ENCODE peak calls at places on chromosome 4, in eight cellular contexts. Q is A549; R is effector memory CD8-positive, alpha-beta T cell; C is activated naive CD4-positive, alpha-beta T cell treated with anti-CD3 and anti-CD28 coated beads, Interleukin-2, amount 10 ng/mL, durations not matched to agents 7 days and 5 days; M is iris pigment epithelial cell; X is nephron progenitor cell; F is HCT116; S is cardiac muscle cell. W is an unnamed sample.

GRCh38 chr4:2105559-2105958 is 46.4 kb downstream of the NAT8L start:
- DNase-seq in R (no peak), X (no peak), S (peak; percentile 10), M (peak; percentile 22), Q (no peak), F (no peak), C (no peak), W (no peak)

GRCh38 chr4:145132521-145133098 is 34.5 kb downstream of the ABCE1 start:
- DNase-seq in F (no peak), R (no peak), Q (no peak), M (peak; percentile 42), S (peak; percentile 39), X (no peak), C (no peak), W (no peak)

GRCh38 chr4:3747582-3747906 is 18.6 kb upstream of the ADRA2C start:
- DNase-seq in C (no peak), S (peak; percentile 4), X (peak; percentile 73), R (no peak), M (peak; percentile 4), Q (no peak), F (no peak), W (no peak)

GRCh38 chr4:185142911-185143595 is at the start of gene SLC25A4:
- DNase-seq in F (peak; percentile 28), C (peak; percentile 85), Q (peak; percentile 62), S (peak; percentile 69), X (peak; percentile 89), R (peak; percentile 83), M (peak; percentile 64), W (peak; percentile 90)

GRCh38 chr4:185931986-185932385 is 120.0 kb upstream of the SORBS2 start:
- DNase-seq in M (peak; percentile 51), C (no peak), Q (no peak), F (no peak), S (peak; percentile 9), R (no peak), X (no peak), W (no peak)

GRCh38 chr4:156237192-156237591 is 283.5 kb upstream of the CTSO start:
- DNase-seq in M (no peak), X (no peak), S (no peak), C (no peak), F (no peak), Q (no peak), R (no peak), W (no peak)

GRCh38 chr4:69524708-69525107 is 29.0 kb upstream of the UGT2B4 start:
- DNase-seq in C (no peak), S (peak; percentile 70), X (no peak), Q (no peak), F (no peak), M (peak; percentile 3), R (no peak), W (no peak)

GRCh38 chr4:137819964-137820383 is 287.7 kb upstream of the PCDH18 start:
- DNase-seq in Q (peak; percentile 1), C (no peak), F (peak; percentile 50), S (peak; percentile 79), X (no peak), M (peak; percentile 70), R (no peak), W (no peak)

GRCh38 chr4:8239661-8240060 is 29.9 kb upstream of the HTRA3 start:
- DNase-seq in F (no peak), R (no peak), X (no peak), S (no peak), C (no peak), M (no peak), Q (no peak), W (no peak)

GRCh38 chr4:107220976-107221375 is 184.9 kb upstream of the DKK2 start:
- DNase-seq in F (no peak), M (peak; percentile 80), X (no peak), S (peak; percentile 6), C (no peak), Q (no peak), R (no peak), W (no peak)

GRCh38 chr4:40577588-40578253 is 51.9 kb downstream of the RBM47 start:
- DNase-seq in S (peak; percentile 62), Q (no peak), R (no peak), M (no peak), C (no peak), X (no peak), F (no peak), W (no peak)

GRCh38 chr4:108466936-108467902 is 153.2 kb upstream of the RPL34 start:
- DNase-seq in S (peak; percentile 52), M (peak; percentile 95), C (peak; percentile 53), R (no peak), F (peak; percentile 6), X (no peak), Q (no peak), W (no peak)

GRCh38 chr4:22389240-22389871 is 126.5 kb downstream of the ADGRA3 start:
- DNase-seq in Q (peak; percentile 7), F (peak; percentile 48), M (peak; percentile 81), X (peak; percentile 49), C (peak; percentile 64), R (no peak), S (peak; percentile 88), W (peak; percentile 34)

GRCh38 chr4:23631255-23631950 is 258.4 kb downstream of the PPARGC1A start:
- DNase-seq in R (no peak), S (no peak), Q (no peak), X (no peak), M (no peak), F (no peak), C (no peak), W (no peak)

GRCh38 chr4:113684534-113685091 is 76.9 kb downstream of the CAMK2D start:
- DNase-seq in X (no peak), M (peak; percentile 61), Q (peak; percentile 12), F (no peak), S (peak; percentile 42), R (no peak), C (no peak), W (no peak)

GRCh38 chr4:64399313-64400109 is 9.7 kb downstream of the TECRL start:
- DNase-seq in Q (no peak), X (no peak), M (no peak), S (no peak), R (no peak), F (no peak), C (no peak), W (no peak)

GRCh38 chr4:35365186-35365585 is 879.1 kb downstream of the ARAP2 start:
- DNase-seq in Q (no peak), C (no peak), R (no peak), M (no peak), F (no peak), S (no peak), X (no peak), W (no peak)

GRCh38 chr4:118264096-118264495 is 88.7 kb downstream of the PRSS12 start:
- DNase-seq in Q (no peak), S (no peak), F (no peak), M (no peak), R (no peak), C (no peak), X (no peak), W (no peak)

GRCh38 chr4:83282049-83282535 is 2.5 kb downstream of the COQ2 start:
- DNase-seq in Q (peak; percentile 42), M (peak; percentile 61), C (peak; percentile 73), R (peak; percentile 78), S (peak; percentile 76), F (peak; percentile 58), X (peak; percentile 41), W (peak; percentile 62)

GRCh38 chr4:3408793-3409330 is 32.9 kb upstream of the HGFAC start:
- DNase-seq in S (no peak), M (no peak), Q (no peak), R (no peak), C (peak; percentile 0), F (no peak), X (no peak), W (no peak)

GRCh38 chr4:82431026-82431745 is 796 bp downstream of the ENOPH1 start:
- DNase-seq in Q (no peak), S (peak; percentile 32), R (peak; percentile 25), C (peak; percentile 66), F (no peak), X (no peak), M (peak; percentile 42), W (peak; percentile 31)